ENCODE peak calls at places on chromosomes 1 and 21, in five cellular contexts. L, V, E, X and A are unnamed samples.

GRCh38 chr1:151197863-151198253 is 494 bp upstream of the PIP5K1A start:
- DNase-seq in L (no peak), V (no peak), E (no peak), X (no peak), A (no peak)

GRCh38 chr1:186082235-186082937 is 292.7 kb downstream of the TPR start:
- DNase-seq in L (no peak), V (no peak), E (no peak), X (peak; percentile 1), A (peak; percentile 55)

GRCh38 chr1:160205974-160206369 is 788 bp downstream of the PEA15 start:
- DNase-seq in L (peak; percentile 63), V (peak; percentile 43), E (no peak), X (peak; percentile 64), A (no peak)

GRCh38 chr1:206851611-206852010 is 13.8 kb upstream of the IL20 start:
- DNase-seq in L (no peak), V (no peak), E (no peak), X (no peak), A (no peak)

GRCh38 chr1:230820568-230820967 is 47.8 kb downstream of the C1orf198 start:
- DNase-seq in L (no peak), V (no peak), E (no peak), X (peak; percentile 71), A (no peak)

GRCh38 chr1:235336903-235337302 is 8.5 kb downstream of the GGPS1 start:
- DNase-seq in L (no peak), V (no peak), E (no peak), X (no peak), A (no peak)

GRCh38 chr1:5637171-5637570 is 355.1 kb downstream of the NPHP4 start:
- DNase-seq in L (no peak), V (peak; percentile 23), E (no peak), X (peak; percentile 3), A (no peak)

GRCh38 chr21:40179167-40179566 is 311.9 kb downstream of the PCP4 start:
- DNase-seq in L (no peak), V (no peak), E (no peak), X (no peak), A (no peak)

GRCh38 chr1:22077728-22078127 is 25.2 kb downstream of the CDC42 start:
- DNase-seq in L (no peak), V (no peak), E (no peak), X (no peak), A (no peak)

GRCh38 chr1:116337398-116337797 is 35.6 kb upstream of the ATP1A1 start:
- DNase-seq in L (no peak), V (no peak), E (no peak), X (no peak), A (no peak)